ENCODE peak calls at places on chromosomes 2 and 18, in five cellular contexts. One of them, this sample, is unnamed.
A peak's percentile ranks its signal among the peaks of the same experiment; 100 is the strongest.

GRCh38 chr2:120914839-120915521 is 179.3 kb downstream of the GLI2 start:
- DNase-seq in IMR-90: peak; percentile 94
- DNase-seq in SK-N-SH: no peak
- DNase-seq in breast epithelium: peak; percentile 56
- DNase-seq in RWPE2: peak; percentile 81
- DNase-seq in this sample: peak; percentile 89

GRCh38 chr2:138373993-138374408 is 127.6 kb upstream of the SPOPL start:
- DNase-seq in SK-N-SH: peak; percentile 36
- DNase-seq in breast epithelium: no peak
- DNase-seq in RWPE2: no peak
- DNase-seq in IMR-90: peak; percentile 52
- DNase-seq in this sample: no peak

GRCh38 chr2:207181526-207182274 is 16.0 kb upstream of the KLF7 start:
- DNase-seq in IMR-90: no peak
- DNase-seq in SK-N-SH: no peak
- DNase-seq in breast epithelium: no peak
- DNase-seq in RWPE2: no peak
- DNase-seq in this sample: no peak

GRCh38 chr2:173090291-173090877 is 14.7 kb downstream of the MAP3K20 start:
- DNase-seq in RWPE2: no peak
- DNase-seq in IMR-90: peak; percentile 76
- DNase-seq in breast epithelium: no peak
- DNase-seq in SK-N-SH: no peak
- DNase-seq in this sample: no peak

GRCh38 chr2:27870724-27871123 is 19.5 kb downstream of the RBKS start:
- DNase-seq in IMR-90: no peak
- DNase-seq in RWPE2: no peak
- DNase-seq in SK-N-SH: no peak
- DNase-seq in breast epithelium: no peak
- DNase-seq in this sample: no peak

GRCh38 chr2:23435250-23436035 is 50.5 kb downstream of the KLHL29 start:
- DNase-seq in RWPE2: no peak
- DNase-seq in IMR-90: no peak
- DNase-seq in SK-N-SH: no peak
- DNase-seq in breast epithelium: peak; percentile 7
- DNase-seq in this sample: no peak

GRCh38 chr2:50143822-50144575 is 887.9 kb downstream of the NRXN1 start:
- DNase-seq in SK-N-SH: peak; percentile 43
- DNase-seq in RWPE2: no peak
- DNase-seq in breast epithelium: no peak
- DNase-seq in IMR-90: no peak
- DNase-seq in this sample: no peak

GRCh38 chr2:8135051-8135675 is 546.7 kb upstream of the ID2 start:
- DNase-seq in SK-N-SH: no peak
- DNase-seq in RWPE2: no peak
- DNase-seq in IMR-90: no peak
- DNase-seq in breast epithelium: no peak
- DNase-seq in this sample: no peak

GRCh38 chr2:117481608-117482007 is 332.9 kb upstream of the DDX18 start:
- DNase-seq in IMR-90: no peak
- DNase-seq in breast epithelium: no peak
- DNase-seq in SK-N-SH: no peak
- DNase-seq in RWPE2: no peak
- DNase-seq in this sample: no peak

GRCh38 chr2:3127279-3127690 is 250.3 kb downstream of the EIPR1 start:
- DNase-seq in IMR-90: no peak
- DNase-seq in breast epithelium: no peak
- DNase-seq in RWPE2: no peak
- DNase-seq in SK-N-SH: peak; percentile 83
- DNase-seq in this sample: peak; percentile 54

GRCh38 chr2:44549099-44549471 is 187.3 kb downstream of the CAMKMT start:
- DNase-seq in RWPE2: no peak
- DNase-seq in SK-N-SH: no peak
- DNase-seq in breast epithelium: no peak
- DNase-seq in IMR-90: peak; percentile 78
- DNase-seq in this sample: no peak

GRCh38 chr18:58044370-58045264 is 591 bp downstream of the NEDD4L start:
- DNase-seq in SK-N-SH: peak; percentile 67
- DNase-seq in RWPE2: peak; percentile 62
- DNase-seq in breast epithelium: peak; percentile 43
- DNase-seq in IMR-90: peak; percentile 34
- DNase-seq in this sample: peak; percentile 78

GRCh38 chr2:118644190-118644589 is 203.3 kb downstream of the EN1 start:
- DNase-seq in RWPE2: no peak
- DNase-seq in IMR-90: no peak
- DNase-seq in breast epithelium: no peak
- DNase-seq in SK-N-SH: no peak
- DNase-seq in this sample: no peak

GRCh38 chr2:28622101-28622499 is 126.2 kb downstream of the PLB1 start:
- DNase-seq in IMR-90: no peak
- DNase-seq in SK-N-SH: no peak
- DNase-seq in breast epithelium: no peak
- DNase-seq in RWPE2: no peak
- DNase-seq in this sample: no peak

GRCh38 chr2:241479026-241479898 is 29.1 kb downstream of the STK25 start:
- DNase-seq in IMR-90: no peak
- DNase-seq in SK-N-SH: no peak
- DNase-seq in RWPE2: no peak
- DNase-seq in breast epithelium: no peak
- DNase-seq in this sample: no peak

GRCh38 chr18:24862225-24862893 is 401.9 kb downstream of the HRH4 start:
- DNase-seq in SK-N-SH: no peak
- DNase-seq in breast epithelium: peak; percentile 35
- DNase-seq in IMR-90: no peak
- DNase-seq in RWPE2: no peak
- DNase-seq in this sample: no peak

GRCh38 chr2:56448999-56449431 is 265.2 kb downstream of the CCDC85A start:
- DNase-seq in RWPE2: peak; percentile 45
- DNase-seq in SK-N-SH: no peak
- DNase-seq in IMR-90: no peak
- DNase-seq in breast epithelium: no peak
- DNase-seq in this sample: no peak

GRCh38 chr2:240949791-240950705 is 43.9 kb downstream of the CROCC2 start:
- DNase-seq in breast epithelium: no peak
- DNase-seq in IMR-90: no peak
- DNase-seq in SK-N-SH: no peak
- DNase-seq in RWPE2: peak; percentile 28
- DNase-seq in this sample: peak; percentile 66

GRCh38 chr2:235416816-235417499 is 76.9 kb upstream of the AGAP1 start:
- DNase-seq in RWPE2: no peak
- DNase-seq in breast epithelium: no peak
- DNase-seq in SK-N-SH: no peak
- DNase-seq in IMR-90: peak; percentile 12
- DNase-seq in this sample: no peak

GRCh38 chr18:45621068-45621511 is 5.8 kb downstream of the SLC14A2 start:
- DNase-seq in IMR-90: peak; percentile 44
- DNase-seq in breast epithelium: peak; percentile 19
- DNase-seq in RWPE2: no peak
- DNase-seq in SK-N-SH: peak; percentile 74
- DNase-seq in this sample: no peak

GRCh38 chr2:95074663-95075439 is 46.8 kb downstream of the MRPS5 start:
- DNase-seq in RWPE2: no peak
- DNase-seq in IMR-90: no peak
- DNase-seq in SK-N-SH: no peak
- DNase-seq in breast epithelium: no peak
- DNase-seq in this sample: no peak

GRCh38 chr2:119960821-119961220 is 52.1 kb upstream of the EPB41L5 start:
- DNase-seq in SK-N-SH: no peak
- DNase-seq in IMR-90: peak; percentile 82
- DNase-seq in RWPE2: no peak
- DNase-seq in breast epithelium: no peak
- DNase-seq in this sample: no peak

GRCh38 chr2:170886391-170886790 is 42.7 kb upstream of the GORASP2 start:
- DNase-seq in IMR-90: peak; percentile 29
- DNase-seq in breast epithelium: no peak
- DNase-seq in SK-N-SH: no peak
- DNase-seq in RWPE2: no peak
- DNase-seq in this sample: no peak

GRCh38 chr2:159712929-159713575 is 746 bp downstream of the MARCHF7 start:
- DNase-seq in breast epithelium: no peak
- DNase-seq in IMR-90: no peak
- DNase-seq in RWPE2: no peak
- DNase-seq in SK-N-SH: no peak
- DNase-seq in this sample: no peak

GRCh38 chr2:43269074-43269572 is 42.7 kb upstream of the ZFP36L2 start:
- DNase-seq in RWPE2: no peak
- DNase-seq in breast epithelium: peak; percentile 39
- DNase-seq in SK-N-SH: peak; percentile 77
- DNase-seq in IMR-90: peak; percentile 99
- DNase-seq in this sample: peak; percentile 95
- TF ChIP-seq CTCF in RWPE2: no peak
- TF ChIP-seq CTCF in breast epithelium: no peak
- TF ChIP-seq CTCF in SK-N-SH: peak; percentile 38
- TF ChIP-seq CTCF in IMR-90: peak; percentile 24
- TF ChIP-seq CTCF in this sample: no peak

GRCh38 chr18:76710646-76711520 is 111.5 kb upstream of the ZNF236 start:
- DNase-seq in RWPE2: no peak
- DNase-seq in IMR-90: no peak
- DNase-seq in breast epithelium: no peak
- DNase-seq in SK-N-SH: no peak
- DNase-seq in this sample: no peak
- H3K27ac ChIP-seq in RWPE2: no peak overlapping the region
- H3K27ac ChIP-seq in IMR-90: no peak overlapping the region
- H3K27ac ChIP-seq in breast epithelium: no peak overlapping the region
- H3K27ac ChIP-seq in SK-N-SH: no peak overlapping the region
- H3K27ac ChIP-seq in this sample: no peak overlapping the region

DNA sequence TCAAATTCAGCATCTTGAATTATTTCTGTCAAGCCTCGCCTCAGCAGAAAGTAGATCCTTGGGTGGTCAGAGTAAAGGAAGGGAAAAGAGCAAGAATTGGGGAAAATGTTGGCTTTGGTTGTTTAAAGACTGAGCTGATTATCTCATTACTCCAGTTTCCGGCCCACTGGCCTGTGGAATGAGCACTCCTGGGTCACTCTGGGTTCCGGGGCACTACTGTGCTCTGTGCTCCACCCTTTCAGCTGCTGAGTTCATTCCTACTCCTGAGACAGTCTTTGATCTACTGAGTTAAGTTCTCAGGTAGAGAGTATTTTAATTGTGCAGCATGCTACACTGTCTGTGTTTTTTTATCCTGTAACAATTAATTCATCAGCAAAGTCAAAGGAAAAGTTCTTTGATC is 427.7 kb downstream of the CDH2 start:
- DNase-seq in breast epithelium: no peak
- DNase-seq in IMR-90: no peak
- DNase-seq in RWPE2: no peak
- DNase-seq in SK-N-SH: no peak
- DNase-seq in this sample: no peak
- TF ChIP-seq CTCF in breast epithelium: no peak
- TF ChIP-seq CTCF in IMR-90: no peak
- TF ChIP-seq CTCF in RWPE2: no peak
- TF ChIP-seq CTCF in SK-N-SH: no peak
- TF ChIP-seq CTCF in this sample: no peak

DNA sequence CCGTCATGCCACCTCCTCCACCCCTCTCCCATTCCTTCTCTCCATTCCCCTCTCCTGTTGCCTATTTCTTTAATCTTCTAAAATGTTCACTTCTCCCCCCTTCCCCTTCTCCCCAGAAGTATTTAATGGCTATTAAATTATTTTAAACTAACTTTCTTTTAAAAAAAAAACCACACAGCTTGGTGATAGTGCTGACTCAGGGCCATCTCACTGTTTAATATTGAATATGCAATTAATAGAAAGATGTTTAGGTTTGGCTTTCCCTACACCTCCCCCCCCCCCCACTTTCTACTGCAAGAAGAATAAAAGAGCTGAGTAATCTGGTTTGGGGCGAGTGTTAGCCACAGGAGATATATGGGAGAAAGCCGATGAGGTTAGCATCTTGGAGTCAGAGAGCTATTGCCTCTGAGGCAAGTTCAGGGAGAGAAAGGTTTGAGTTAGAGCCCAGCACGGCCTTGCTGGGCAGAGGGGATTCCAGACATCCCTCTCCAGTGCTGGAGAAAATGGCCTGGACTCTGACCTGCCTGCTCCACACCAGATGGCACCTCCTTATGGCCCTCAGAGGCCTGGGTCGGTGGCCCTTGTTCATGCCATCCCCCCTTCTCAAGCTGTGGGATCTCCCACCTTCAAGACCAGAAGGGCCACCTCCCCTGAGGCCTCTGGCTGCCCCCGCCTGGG is 247.1 kb downstream of the CELF4 start:
- DNase-seq in SK-N-SH: no peak
- DNase-seq in breast epithelium: no peak
- DNase-seq in IMR-90: no peak
- DNase-seq in RWPE2: no peak
- DNase-seq in this sample: no peak
- H3K27ac ChIP-seq in SK-N-SH: no peak overlapping the region
- H3K27ac ChIP-seq in breast epithelium: no peak overlapping the region
- H3K27ac ChIP-seq in IMR-90: no peak overlapping the region
- H3K27ac ChIP-seq in RWPE2: no peak overlapping the region
- H3K27ac ChIP-seq in this sample: no peak overlapping the region

GRCh38 chr2:198471291-198471690 is 666.9 kb downstream of the PLCL1 start:
- DNase-seq in IMR-90: no peak
- DNase-seq in SK-N-SH: no peak
- DNase-seq in RWPE2: no peak
- DNase-seq in breast epithelium: no peak
- DNase-seq in this sample: no peak
- TF ChIP-seq CTCF in IMR-90: no peak
- TF ChIP-seq CTCF in SK-N-SH: no peak
- TF ChIP-seq CTCF in RWPE2: peak; percentile 6
- TF ChIP-seq CTCF in breast epithelium: no peak
- TF ChIP-seq CTCF in this sample: no peak

This sample was measured in suprapubic skin.